ENCODE peak calls at places on chromosomes 7 and 10, in ten cellular contexts. O is transverse colon, N is heart left ventricle, I is GM20000, G is endothelial cell, F is cardiac muscle cell, E is lower leg skin, B is fibroblast of pulmonary artery, M is PC-3, K is AG04450. X is an unnamed sample.

GRCh38 chr10:26211781-26212444 is 4.7 kb upstream of the GAD2 start:
- DNase-seq in K (no peak), G (no peak), F (no peak), O (no peak), N (no peak), B (no peak), E (no peak), I (no peak), M (no peak), X (no peak)

GRCh38 chr10:75575940-75576339 is 144.5 kb downstream of the LRMDA start:
- DNase-seq in E (no peak), M (no peak), I (no peak), F (no peak), B (no peak), K (no peak), G (no peak), N (no peak), O (no peak), X (no peak)

GRCh38 chr10:132514841-132515521 is 22.6 kb upstream of the INPP5A start:
- DNase-seq in F (no peak), G (no peak), O (no peak), E (peak), I (peak), B (no peak), K (no peak), M (no peak), N (no peak), X (peak)

GRCh38 chr7:18873674-18874341 is 243.6 kb downstream of the TWIST1 start:
- DNase-seq in K (no peak), B (peak), E (peak), F (peak), M (peak), N (no peak), I (no peak), O (no peak), G (peak), X (no peak)

GRCh38 chr7:44286182-44286617 is 39.2 kb downstream of the CAMK2B start:
- DNase-seq in I (no peak), F (no peak), M (no peak), G (no peak), E (peak), B (no peak), O (peak), K (no peak), N (peak), X (peak)

GRCh38 chr7:48052748-48053147 is 17.4 kb downstream of the C7orf57 start:
- DNase-seq in M (peak), O (no peak), F (peak), E (no peak), N (no peak), I (no peak), B (peak), G (no peak), K (no peak), X (no peak)

GRCh38 chr7:100627238-100627549 is 14.2 kb downstream of the TFR2 start:
- DNase-seq in O (no peak), I (no peak), M (no peak), F (no peak), G (no peak), K (no peak), E (no peak), N (no peak), B (no peak), X (no peak)

GRCh38 chr7:93147358-93147757 is 827 bp downstream of the SAMD9L start:
- DNase-seq in E (peak), B (peak), M (peak), G (no peak), K (no peak), F (peak), N (peak), O (peak), I (peak), X (no peak)

GRCh38 chr10:125263551-125263950 is 103.2 kb upstream of the CTBP2 start:
- DNase-seq in O (no peak), F (no peak), E (no peak), N (no peak), K (no peak), G (no peak), M (peak), I (no peak), B (no peak), X (no peak)

GRCh38 chr7:101816499-101817030 is 861 bp upstream of the CUX1 start:
- DNase-seq in B (peak), F (peak), G (peak), N (peak), M (peak), I (peak), E (peak), O (peak), K (no peak), X (peak)

GRCh38 chr10:72720814-72721665 is 29.1 kb downstream of the MCU start:
- DNase-seq in B (peak), I (no peak), F (no peak), G (no peak), N (no peak), K (no peak), E (no peak), M (no peak), O (no peak), X (no peak)

GRCh38 chr7:102063736-102064135 is 222.9 kb upstream of the SH2B2 start:
- DNase-seq in B (peak), K (peak), N (no peak), F (peak), G (no peak), O (peak), E (no peak), M (peak), I (no peak), X (no peak)

GRCh38 chr7:158053516-158053915 is 534.1 kb downstream of the PTPRN2 start:
- DNase-seq in O (no peak), G (no peak), K (no peak), E (peak), I (no peak), F (no peak), B (no peak), M (no peak), N (no peak), X (no peak)

GRCh38 chr7:121366852-121367431 is 29.2 kb downstream of the FAM3C start:
- DNase-seq in E (no peak), K (peak), M (peak), G (peak), F (peak), I (no peak), O (no peak), N (no peak), B (peak), X (no peak)

GRCh38 chr10:78763651-78764395 is 304.9 kb upstream of the ZMIZ1 start:
- DNase-seq in O (no peak), F (no peak), B (no peak), K (no peak), M (no peak), G (no peak), E (peak), I (peak), N (peak), X (no peak)

GRCh38 chr7:266851-267840 is 22.8 kb upstream of the FOXL3 start:
- DNase-seq in N (no peak), O (peak), K (no peak), F (no peak), B (no peak), I (no peak), E (no peak), G (no peak), M (peak), X (no peak)

GRCh38 chr10:51416494-51416893 is 282.9 kb downstream of the CSTF2T start:
- DNase-seq in I (no peak), B (no peak), G (no peak), M (no peak), F (no peak), N (no peak), O (no peak), K (no peak), E (no peak), X (no peak)

GRCh38 chr7:147803625-147804024 is 786.9 kb upstream of the C7orf33 start:
- DNase-seq in M (no peak), E (no peak), G (no peak), N (no peak), O (no peak), F (no peak), K (no peak), B (no peak), I (no peak), X (no peak)

GRCh38 chr7:155728116-155728515 is 83.7 kb downstream of the RBM33 start:
- DNase-seq in F (no peak), K (no peak), I (no peak), O (no peak), B (no peak), E (no peak), N (no peak), G (no peak), M (no peak), X (no peak)

GRCh38 chr7:82600601-82601000 is 157.0 kb upstream of the CACNA2D1 start:
- DNase-seq in M (peak), O (no peak), E (no peak), B (no peak), F (no peak), K (no peak), G (no peak), N (no peak), I (no peak), X (no peak)

GRCh38 chr10:79400567-79401004 is 44.8 kb downstream of the ZCCHC24 start:
- DNase-seq in M (peak), F (peak), B (no peak), O (peak), K (no peak), N (no peak), G (peak), E (no peak), I (peak), X (no peak)

GRCh38 chr7:22563115-22563514 is 63.1 kb upstream of the STEAP1B start:
- DNase-seq in E (no peak), G (no peak), B (no peak), I (no peak), K (no peak), M (no peak), O (no peak), N (peak), F (no peak), X (no peak)

GRCh38 chr7:156554488-156554887 is 86.1 kb upstream of the RNF32 start:
- DNase-seq in B (no peak), E (no peak), O (no peak), K (no peak), I (no peak), F (no peak), G (no peak), N (no peak), M (no peak), X (no peak)

GRCh38 chr10:6320320-6321010 is 117.7 kb downstream of the PFKFB3 start:
- DNase-seq in K (no peak), I (peak), N (no peak), E (no peak), G (no peak), M (no peak), F (no peak), B (no peak), O (no peak), X (peak)

GRCh38 chr7:151725844-151726770 is 150.8 kb downstream of the PRKAG2 start:
- DNase-seq in N (no peak), M (no peak), I (no peak), K (no peak), B (no peak), E (no peak), G (no peak), F (no peak), O (no peak), X (no peak)

GRCh38 chr7:45717537-45718235 is 143.5 kb downstream of the ADCY1 start:
- DNase-seq in N (peak), E (no peak), B (no peak), F (no peak), K (no peak), M (no peak), G (no peak), I (no peak), O (no peak), X (no peak)

GRCh38 chr10:120917521-120918250 is 66.5 kb downstream of the WDR11 start:
- DNase-seq in B (no peak), N (no peak), F (no peak), K (no peak), M (peak), E (no peak), O (no peak), I (no peak), G (peak), X (no peak)

GRCh38 chr10:127736222-127736914 is 617 bp upstream of the FOXI2 start:
- DNase-seq in M (no peak), N (no peak), E (no peak), G (peak), O (no peak), F (no peak), I (peak), B (no peak), K (no peak), X (no peak)

GRCh38 chr7:79502151-79502550 is 48.7 kb upstream of the MAGI2 start:
- DNase-seq in N (no peak), E (no peak), K (no peak), B (no peak), G (no peak), O (no peak), I (no peak), F (no peak), M (peak), X (no peak)

GRCh38 chr10:86366033-86366901 is at the start of gene GRID1:
- DNase-seq in N (peak), F (peak), M (no peak), G (peak), E (peak), O (no peak), I (peak), K (no peak), B (no peak), X (peak)

GRCh38 chr10:115171392-115171960 is 78.3 kb downstream of the ATRNL1 start:
- DNase-seq in O (no peak), I (no peak), K (no peak), E (no peak), G (no peak), B (peak), M (peak), N (no peak), F (peak), X (no peak)

GRCh38 chr10:78890506-78890905 is 178.3 kb upstream of the ZMIZ1 start:
- DNase-seq in N (no peak), K (no peak), B (no peak), I (no peak), F (no peak), M (peak), G (no peak), E (peak), O (no peak), X (no peak)

GRCh38 chr7:92997144-92997543 is 120.6 kb downstream of the SAMD9 start:
- DNase-seq in I (no peak), N (no peak), B (no peak), K (no peak), F (no peak), O (no peak), E (no peak), M (no peak), G (no peak), X (no peak)

GRCh38 chr7:32941996-32942782 is 15.1 kb upstream of the FKBP9 start:
- DNase-seq in G (peak), F (peak), N (peak), K (no peak), M (no peak), I (peak), E (peak), O (peak), B (peak), X (no peak)

GRCh38 chr7:111164442-111164841 is 73.5 kb downstream of the LRRN3 start:
- DNase-seq in O (no peak), G (no peak), E (no peak), N (no peak), F (no peak), M (peak), I (no peak), K (no peak), B (no peak), X (no peak)

GRCh38 chr10:69600761-69601330 is 27.6 kb upstream of the NEUROG3 start:
- DNase-seq in E (no peak), O (no peak), K (no peak), F (no peak), I (no peak), M (no peak), B (no peak), N (no peak), G (no peak), X (no peak)

GRCh38 chr10:107576746-107577145 is 412.2 kb upstream of the SORCS1 start:
- DNase-seq in K (no peak), G (no peak), N (peak), I (no peak), F (no peak), M (peak), O (no peak), E (no peak), B (no peak), X (no peak)

GRCh38 chr10:43315535-43316245 is 48.8 kb upstream of the RASGEF1A start:
- DNase-seq in I (no peak), N (no peak), F (no peak), G (no peak), O (peak), B (no peak), M (no peak), E (no peak), K (no peak), X (no peak)

GRCh38 chr7:151755131-151755787 is 121.7 kb downstream of the PRKAG2 start:
- DNase-seq in M (no peak), N (no peak), B (peak), I (no peak), F (peak), O (peak), K (peak), E (no peak), G (no peak), X (no peak)

GRCh38 chr10:46215426-46215825 is 71.4 kb upstream of the ANTXRL start:
- DNase-seq in M (no peak), O (no peak), E (peak), I (peak), K (no peak), B (no peak), N (no peak), F (no peak), G (no peak), X (no peak)

GRCh38 chr7:123355576-123356195 is 155.9 kb upstream of the SLC13A1 start:
- DNase-seq in K (no peak), F (peak), M (peak), B (peak), N (no peak), E (no peak), O (no peak), I (no peak), G (no peak), X (no peak)
- TF ChIP-seq CTCF in K (no peak), F (peak), M (no peak), B (peak), N (no peak), E (no peak), O (no peak), I (no peak), G (no peak), X (no peak)

GRCh38 chr7:75914655-75915415 is at the start of gene POR:
- DNase-seq in I (peak), M (peak), K (peak), O (peak), G (peak), F (peak), N (peak), E (peak), B (peak), X (peak)
- TF ChIP-seq CTCF in I (no peak), M (no peak), K (no peak), O (no peak), G (no peak), F (no peak), N (peak), E (no peak), B (no peak), X (no peak)

GRCh38 chr10:67506757-67507091 is 189.3 kb downstream of the CTNNA3 start:
- DNase-seq in N (no peak), B (no peak), M (peak), G (no peak), I (no peak), F (no peak), E (no peak), K (no peak), O (no peak), X (no peak)

GRCh38 chr10:67506083-67506756 is 189.8 kb downstream of the CTNNA3 start:
- DNase-seq in K (no peak), F (no peak), M (peak), B (no peak), G (no peak), O (no peak), N (no peak), I (no peak), E (no peak), X (no peak)
- TF ChIP-seq CTCF in K (no peak), F (no peak), M (peak), B (no peak), G (no peak), O (no peak), N (no peak), I (no peak), E (no peak), X (no peak)

GRCh38 chr7:13115157-13115772 is 427.8 kb downstream of the ARL4A start:
- DNase-seq in K (no peak), B (peak), O (no peak), M (no peak), G (no peak), E (no peak), I (no peak), F (peak), N (no peak), X (no peak)
- TF ChIP-seq CTCF in K (no peak), B (peak), O (no peak), M (no peak), G (no peak), E (no peak), I (no peak), F (peak), N (no peak), X (no peak)

GRCh38 chr10:13222151-13222550 is 12.0 kb downstream of the UCMA start:
- DNase-seq in E (peak), K (no peak), I (no peak), O (no peak), M (no peak), F (no peak), G (no peak), B (no peak), N (no peak), X (no peak)

GRCh38 chr10:13222566-13222965 is 11.6 kb downstream of the UCMA start:
- DNase-seq in G (no peak), N (no peak), M (no peak), E (peak), K (no peak), I (no peak), O (no peak), B (no peak), F (no peak), X (no peak)

GRCh38 chr10:13221572-13221971 is 12.6 kb downstream of the UCMA start:
- DNase-seq in O (no peak), M (peak), I (no peak), B (no peak), F (no peak), N (no peak), E (no peak), G (no peak), K (no peak), X (no peak)

GRCh38 chr10:13218878-13219277 is 15.3 kb downstream of the UCMA start:
- DNase-seq in B (no peak), M (no peak), G (no peak), E (peak), I (no peak), K (no peak), O (no peak), N (no peak), F (no peak), X (no peak)

DNA sequence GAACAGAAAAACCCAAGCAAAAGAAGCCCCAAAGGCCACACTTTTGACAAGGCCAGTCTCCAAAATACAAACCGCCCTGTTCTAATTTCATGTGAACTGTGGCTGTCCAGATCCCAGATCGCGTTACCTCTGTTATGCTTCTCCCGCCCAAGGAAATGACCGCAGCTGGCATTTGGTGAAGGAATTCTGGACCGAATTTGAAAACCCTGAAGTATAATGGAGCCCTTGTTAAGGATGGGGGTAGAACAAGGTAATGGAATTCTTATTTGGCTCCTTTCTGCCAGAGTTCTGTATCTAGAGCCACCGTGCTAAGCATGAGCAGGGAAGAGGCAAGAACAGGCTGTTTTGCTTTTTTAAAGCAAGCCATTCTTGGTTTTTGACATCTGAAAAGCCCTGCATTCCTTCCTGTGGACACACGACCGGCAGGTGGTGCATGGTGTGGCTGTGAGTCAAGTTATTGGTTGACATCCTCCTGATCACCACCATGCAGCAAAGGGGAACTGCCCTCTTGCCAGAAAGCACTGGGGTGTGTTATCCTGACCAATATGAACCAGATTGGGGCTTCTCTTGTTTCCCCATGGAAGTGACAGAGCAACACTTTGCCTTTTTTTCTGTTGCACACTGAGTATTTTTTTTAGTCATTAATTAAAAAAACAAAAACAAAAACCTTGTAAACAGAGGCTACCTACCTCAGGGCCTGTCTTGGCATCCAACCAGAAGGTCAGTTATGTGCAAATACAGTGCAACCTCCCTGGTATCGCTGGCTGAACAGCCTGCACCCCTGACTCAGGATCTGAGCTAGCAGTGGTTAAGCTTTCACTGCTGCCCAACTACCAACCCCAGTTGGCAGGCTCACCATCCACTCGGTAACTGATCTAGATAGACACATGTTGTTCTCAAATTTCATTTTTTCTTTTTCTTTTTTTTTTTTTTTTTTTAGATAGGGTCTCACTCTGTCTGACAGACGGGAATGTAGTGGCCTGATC is 14.2 kb downstream of the UCMA start:
- DNase-seq in E (peak), M (peak), O (peak), B (peak), I (peak), F (peak), G (peak), N (no peak), K (no peak), X (no peak)
- TF ChIP-seq CTCF in E (no peak), M (peak), O (peak), B (peak), I (peak), F (no peak), G (no peak), N (no peak), K (peak), X (no peak)